ENCODE peak calls at places on chromosomes 5 and 9, in six cellular contexts. M is H1, W is GM12878, V is HepG2, R is SK-N-SH, D is K562. G is an unnamed sample.

GRCh38 chr9:112078432-112078831 is 96.7 kb downstream of the SUSD1 start:
- DNase-seq in V (no peak), M (no peak), R (no peak), D (no peak), W (peak; percentile 75), G (no peak)

GRCh38 chr9:18208166-18209059 is 265.5 kb upstream of the ADAMTSL1 start:
- DNase-seq in D (no peak), W (no peak), V (peak; percentile 59), R (peak; percentile 6), M (peak; percentile 46), G (no peak)

GRCh38 chr9:26955222-26955903 is 849 bp upstream of the IFT74 start:
- DNase-seq in V (no peak), W (no peak), R (no peak), M (no peak), D (peak; percentile 45), G (peak; percentile 30)

GRCh38 chr9:21317956-21318923 is 13.1 kb upstream of the IFNA5 start:
- DNase-seq in D (no peak), W (no peak), R (peak; percentile 30), M (no peak), V (peak; percentile 24), G (no peak)

GRCh38 chr5:1910861-1911772 is 28.4 kb upstream of the IRX4 start:
- DNase-seq in M (no peak), V (no peak), D (no peak), W (no peak), R (no peak), G (no peak)

GRCh38 chr5:113336975-113337374 is 97.8 kb downstream of the TSSK1B start:
- DNase-seq in D (peak; percentile 28), V (peak; percentile 46), M (peak; percentile 10), R (peak; percentile 22), W (no peak), G (no peak)

GRCh38 chr5:170159101-170159698 is 53.5 kb downstream of the FOXI1 start:
- DNase-seq in M (no peak), R (no peak), W (no peak), V (no peak), D (no peak), G (no peak)

GRCh38 chr5:88979244-88979643 is 96.3 kb upstream of the MEF2C start:
- DNase-seq in W (peak; percentile 34), R (no peak), M (no peak), D (no peak), V (no peak), G (no peak)

GRCh38 chr9:89154651-89155336 is 23.8 kb downstream of the SHC3 start:
- DNase-seq in V (no peak), D (no peak), W (no peak), M (no peak), R (no peak), G (peak; percentile 14)

GRCh38 chr9:99294850-99295461 is 72.9 kb downstream of the SEC61B start:
- DNase-seq in V (peak; percentile 1), W (no peak), M (no peak), R (no peak), D (peak; percentile 43), G (no peak)

GRCh38 chr9:34405719-34406118 is 29.0 kb upstream of the MYORG start:
- DNase-seq in D (no peak), V (no peak), W (no peak), M (no peak), R (no peak), G (no peak)

GRCh38 chr5:90528704-90529233 is 615 bp downstream of the LYSMD3 start:
- DNase-seq in M (no peak), V (no peak), D (peak; percentile 58), R (peak; percentile 10), W (no peak), G (peak; percentile 1)

GRCh38 chr5:33261305-33261704 is 179.5 kb upstream of the TARS1 start:
- DNase-seq in W (no peak), D (no peak), M (no peak), R (no peak), V (no peak), G (no peak)

GRCh38 chr9:137320555-137321384 is 18.7 kb upstream of the NRARP start:
- DNase-seq in D (no peak), M (no peak), V (no peak), W (no peak), R (peak; percentile 42), G (no peak)

GRCh38 chr5:62155988-62156387 is 150.0 kb upstream of the KIF2A start:
- DNase-seq in R (no peak), M (no peak), D (no peak), W (no peak), V (no peak), G (no peak)

GRCh38 chr9:15220658-15221310 is 86.2 kb downstream of the TTC39B start:
- DNase-seq in V (no peak), D (no peak), R (no peak), W (no peak), M (no peak), G (no peak)

GRCh38 chr5:77192444-77193050 is 17.9 kb upstream of the PDE8B start:
- DNase-seq in W (no peak), R (no peak), D (no peak), M (no peak), V (no peak), G (no peak)

GRCh38 chr5:140312791-140313189 is 9.9 kb upstream of the PFDN1 start:
- DNase-seq in D (no peak), R (no peak), M (no peak), V (no peak), W (no peak), G (no peak)

GRCh38 chr5:178839319-178839704 is 20.4 kb upstream of the ZNF354B start:
- DNase-seq in V (peak; percentile 38), W (no peak), D (peak; percentile 57), R (peak; percentile 34), M (peak; percentile 44), G (peak; percentile 29)

DNA sequence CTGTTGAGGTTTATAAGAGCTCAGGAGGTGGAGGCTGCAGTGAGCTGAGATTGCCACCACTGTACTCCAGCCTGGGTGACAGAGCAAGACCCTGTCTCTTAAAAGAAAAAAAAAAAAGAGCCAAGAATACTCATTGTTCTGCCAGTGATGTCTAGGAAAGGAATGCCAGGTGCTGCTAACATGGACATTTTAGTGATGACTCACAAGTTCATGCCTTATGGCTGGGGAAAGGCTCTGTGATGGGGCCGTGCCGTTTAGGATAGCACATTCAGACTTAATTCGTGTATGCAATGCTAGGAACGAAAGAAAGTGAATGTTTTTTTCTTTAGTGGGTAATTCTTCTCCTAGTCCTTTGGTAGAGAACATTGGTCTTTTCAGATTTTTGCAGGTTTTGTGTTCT is 134.2 kb downstream of the ARHGAP26 start:
- DNase-seq in D (no peak), M (no peak), W (no peak), R (no peak), V (no peak), G (no peak)
- TF ChIP-seq GABPA in D (no peak), M (no peak), W (no peak), R (no peak), V (no peak), G (no peak)

DNA sequence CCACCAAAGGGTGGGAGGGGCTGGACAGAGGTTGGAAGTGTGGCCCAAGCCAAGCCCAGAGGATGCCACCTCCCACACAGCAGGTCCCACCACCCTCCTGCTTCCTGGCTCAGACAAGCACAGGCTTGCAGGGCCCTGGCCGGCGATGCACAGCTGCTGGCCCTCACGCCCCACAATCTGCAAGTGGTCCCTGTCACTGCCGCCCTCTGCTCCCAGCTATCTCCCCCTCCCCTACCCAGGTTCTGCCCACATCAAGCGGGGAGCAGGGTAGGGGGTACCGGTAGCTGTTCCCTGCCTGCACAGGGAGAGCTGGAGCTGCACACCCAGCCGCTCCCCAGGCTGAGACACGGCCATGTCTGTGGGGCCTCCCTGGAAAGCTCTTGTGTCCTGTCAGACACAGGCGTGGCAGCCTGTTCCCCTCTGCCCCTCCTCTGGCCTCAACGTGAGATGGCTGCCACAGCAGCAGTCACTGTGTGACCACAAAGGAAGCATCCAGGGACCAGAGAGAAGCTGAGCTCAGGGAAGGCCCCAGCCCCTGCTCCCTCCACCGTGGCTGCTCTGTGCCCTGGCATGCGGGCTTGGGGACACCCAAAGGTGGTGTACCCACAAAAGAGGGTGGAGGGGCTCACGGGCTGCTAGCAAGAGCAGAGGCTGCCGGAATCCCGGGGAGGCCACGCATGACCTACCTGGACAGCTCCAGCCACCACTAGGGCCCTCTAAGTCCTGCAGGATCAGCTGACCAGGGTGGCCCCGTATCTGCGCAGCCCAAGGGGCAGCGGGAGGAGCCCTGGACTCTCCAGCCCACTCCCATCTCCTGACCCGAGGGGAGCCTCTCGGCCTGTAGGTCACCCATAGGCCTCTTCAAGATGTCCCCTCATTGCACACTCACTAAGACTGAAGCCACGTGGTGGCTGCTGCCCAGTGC is 10.9 kb upstream of the ZDHHC11 start:
- DNase-seq in V (no peak), R (no peak), D (no peak), M (no peak), W (no peak), G (no peak)
- TF ChIP-seq POLR2AphosphoS5 in V (no peak), R (no peak), D (no peak), M (no peak), W (no peak), G (peak; percentile 25)

GRCh38 chr9:116572095-116572748 is 114.9 kb upstream of the TRIM32 start:
- DNase-seq in R (peak; percentile 84), M (peak; percentile 46), D (peak; percentile 83), W (no peak), V (peak; percentile 64), G (peak; percentile 63)

GRCh38 chr9:116580853-116581252 is 106.3 kb upstream of the TRIM32 start:
- DNase-seq in D (no peak), R (no peak), W (no peak), V (no peak), M (no peak), G (no peak)

GRCh38 chr9:116574027-116574679 is 113.0 kb upstream of the TRIM32 start:
- DNase-seq in M (no peak), R (peak; percentile 70), W (no peak), V (peak; percentile 88), D (no peak), G (no peak)

DNA sequence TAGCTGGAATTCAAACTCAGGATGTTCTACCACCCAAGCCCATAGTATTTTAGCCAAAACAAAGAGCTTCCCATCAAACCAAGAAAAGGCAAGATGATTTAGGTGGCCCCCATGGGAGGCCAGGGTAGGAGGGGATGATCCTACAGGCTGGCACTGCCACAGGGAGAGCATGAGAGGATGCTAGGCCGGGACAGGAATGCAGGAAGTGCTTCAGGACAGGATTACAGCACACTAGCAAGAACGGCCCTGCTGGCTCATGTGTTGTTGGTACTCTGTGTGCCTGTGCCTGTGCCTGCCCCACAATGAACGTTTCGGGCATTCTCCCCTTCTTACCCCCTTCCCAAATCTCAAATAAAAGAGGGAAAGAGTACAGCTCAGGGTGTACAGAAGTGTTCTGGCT is 110.7 kb upstream of the TRIM32 start:
- DNase-seq in V (no peak), M (no peak), D (no peak), W (no peak), R (no peak), G (no peak)
- TF ChIP-seq GABPA in V (no peak), M (no peak), D (no peak), W (no peak), R (no peak), G (no peak)

DNA sequence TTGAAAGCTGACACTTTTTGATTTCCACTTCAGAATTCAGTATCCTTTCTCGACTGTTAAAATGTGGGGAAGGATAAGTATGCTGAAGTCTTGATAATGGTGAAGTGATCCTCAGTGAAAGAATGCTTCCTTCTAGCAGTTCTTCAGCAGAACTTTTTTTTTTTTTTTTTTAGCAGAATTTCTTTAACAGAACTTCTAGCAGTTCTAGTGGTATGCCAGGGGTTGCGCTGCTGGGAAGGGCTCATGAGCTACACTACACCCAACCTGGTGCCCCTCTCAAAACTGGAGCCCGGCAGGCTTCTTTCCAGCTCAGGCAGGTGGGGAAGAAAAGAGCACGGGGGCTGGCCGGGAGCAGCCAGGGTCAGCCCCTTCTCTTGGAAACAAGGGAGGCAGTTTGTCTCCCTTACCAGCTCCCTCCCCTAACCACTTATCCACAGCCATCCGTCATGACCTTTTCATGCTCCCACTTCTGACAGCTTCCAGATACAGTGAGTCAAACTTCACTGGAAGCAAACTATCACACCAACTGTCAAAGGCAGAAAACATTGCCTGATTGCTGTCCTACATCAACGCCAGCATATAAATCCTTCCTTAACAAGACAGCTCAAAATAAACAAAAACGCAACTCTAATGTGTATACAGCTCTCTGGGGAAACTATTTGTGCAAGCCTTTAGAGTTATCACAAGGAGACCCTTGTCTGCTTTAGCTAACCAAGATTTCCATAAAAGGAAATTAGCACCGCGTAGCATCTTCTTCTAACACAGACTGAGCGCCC is 211.5 kb downstream of the GAPVD1 start:
- DNase-seq in W (no peak), M (no peak), R (peak; percentile 75), V (peak; percentile 76), D (peak; percentile 91), G (no peak)
- TF ChIP-seq POLR2AphosphoS5 in W (no peak), M (no peak), R (peak; percentile 93), V (no peak), D (peak; percentile 82), G (no peak)